ENCODE peak calls at places on chromosomes 5 and 9, in ten cellular contexts. A, G, V, X, P, B, D, T, J and U are unnamed samples.

GRCh38 chr5:91787718-91788117 is 404.6 kb upstream of the ARRDC3 start:
- DNase-seq in G (no peak), D (no peak), A (no peak), P (no peak), B (no peak), J (no peak), X (peak), T (peak), V (no peak), U (no peak)

GRCh38 chr5:158898185-158899177 is 201.2 kb downstream of the EBF1 start:
- DNase-seq in V (no peak), J (no peak), P (no peak), G (no peak), B (no peak), T (no peak), D (no peak), A (peak), X (peak), U (no peak)

GRCh38 chr5:131622633-131623032 is 12.4 kb downstream of the RAPGEF6 start:
- DNase-seq in G (no peak), P (no peak), A (no peak), V (no peak), B (peak), D (no peak), T (no peak), J (no peak), X (peak), U (no peak)

GRCh38 chr9:93576296-93577044 is at the start of gene PHF2:
- DNase-seq in J (peak), V (no peak), X (no peak), A (peak), B (peak), T (peak), G (peak), P (peak), D (peak), U (no peak)

GRCh38 chr9:98229090-98229395 is 26.4 kb downstream of the TBC1D2 start:
- DNase-seq in A (no peak), B (no peak), J (no peak), G (no peak), X (no peak), P (no peak), T (no peak), D (no peak), V (no peak), U (no peak)

GRCh38 chr9:98091735-98092632 is 27.0 kb downstream of the TRIM14 start:
- DNase-seq in V (peak), J (no peak), X (peak), B (peak), A (no peak), T (no peak), G (peak), P (no peak), D (peak), U (no peak)

GRCh38 chr9:125125523-125125922 is 17.8 kb downstream of the SCAI start:
- DNase-seq in V (no peak), J (no peak), D (no peak), G (no peak), B (no peak), X (peak), P (no peak), A (no peak), T (no peak), U (no peak)

GRCh38 chr9:124202447-124202971 is 55.2 kb upstream of the NEK6 start:
- DNase-seq in V (no peak), A (no peak), X (no peak), B (peak), J (no peak), P (peak), T (no peak), G (no peak), D (no peak), U (peak)

GRCh38 chr5:6724321-6724929 is 11.2 kb downstream of the TENT4A start:
- DNase-seq in X (no peak), V (no peak), P (no peak), G (no peak), D (no peak), B (no peak), A (no peak), T (no peak), J (no peak), U (no peak)

GRCh38 chr9:126614455-126615248 is 924 bp downstream of the LMX1B start:
- DNase-seq in G (peak), X (no peak), A (no peak), T (no peak), B (no peak), V (peak), J (peak), D (no peak), P (peak), U (no peak)

GRCh38 chr5:68271124-68271523 is 55.6 kb downstream of the PIK3R1 start:
- DNase-seq in D (no peak), P (no peak), B (no peak), G (no peak), J (no peak), T (no peak), A (no peak), X (no peak), V (no peak), U (no peak)

GRCh38 chr5:68273717-68274409 is 58.3 kb downstream of the PIK3R1 start:
- DNase-seq in T (no peak), G (no peak), V (no peak), P (no peak), A (no peak), X (no peak), B (no peak), D (no peak), J (no peak), U (no peak)

GRCh38 chr5:68270576-68270975 is 55.0 kb downstream of the PIK3R1 start:
- DNase-seq in B (no peak), A (no peak), X (no peak), G (no peak), V (no peak), J (no peak), D (no peak), P (no peak), T (no peak), U (no peak)

GRCh38 chr5:68269820-68270219 is 54.3 kb downstream of the PIK3R1 start:
- DNase-seq in J (no peak), P (no peak), G (no peak), A (no peak), T (no peak), B (no peak), X (no peak), D (no peak), V (no peak), U (no peak)

DNA sequence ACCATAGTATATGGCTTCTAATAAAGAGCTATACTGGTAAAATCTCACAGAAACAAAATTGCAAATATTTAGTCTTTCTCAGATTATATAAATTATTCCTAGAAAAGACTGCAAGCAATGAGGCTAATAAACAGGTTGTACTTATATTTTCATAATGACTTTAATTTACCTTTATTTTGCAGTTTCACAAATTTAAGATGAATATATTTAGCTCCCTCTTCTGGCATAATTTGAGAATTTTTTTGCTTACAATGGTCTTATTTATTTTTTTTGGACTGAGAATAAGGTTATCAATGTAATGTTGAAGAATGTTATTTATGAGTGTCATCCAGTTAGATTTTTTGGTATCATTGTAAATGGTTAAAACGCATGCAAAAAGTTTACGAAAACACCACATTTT is 56.7 kb downstream of the PIK3R1 start:
- DNase-seq in V (no peak), X (no peak), G (no peak), J (no peak), A (no peak), B (peak), P (no peak), T (no peak), D (no peak), U (no peak)
- TF ChIP-seq CTCF in V (no peak), X (peak), G (peak), J (no peak), A (peak), B (peak), P (peak), T (no peak), D (peak), U (no peak)

GRCh38 chr5:173303878-173304590 is 24.2 kb downstream of the STC2 start:
- DNase-seq in X (no peak), T (no peak), V (peak), J (peak), P (no peak), G (peak), B (no peak), D (peak), A (no peak), U (peak)

GRCh38 chr5:173304591-173304988 is 23.6 kb downstream of the STC2 start:
- DNase-seq in V (no peak), B (no peak), D (peak), P (no peak), G (no peak), A (no peak), J (no peak), T (no peak), X (no peak), U (no peak)

GRCh38 chr5:173301695-173302545 is 26.3 kb downstream of the STC2 start:
- DNase-seq in V (no peak), P (no peak), X (no peak), J (peak), A (no peak), B (no peak), G (no peak), T (no peak), D (no peak), U (no peak)

GRCh38 chr5:173300389-173301047 is 27.7 kb downstream of the STC2 start:
- DNase-seq in T (no peak), A (no peak), B (no peak), X (no peak), P (no peak), V (no peak), J (no peak), G (no peak), D (no peak), U (no peak)

DNA sequence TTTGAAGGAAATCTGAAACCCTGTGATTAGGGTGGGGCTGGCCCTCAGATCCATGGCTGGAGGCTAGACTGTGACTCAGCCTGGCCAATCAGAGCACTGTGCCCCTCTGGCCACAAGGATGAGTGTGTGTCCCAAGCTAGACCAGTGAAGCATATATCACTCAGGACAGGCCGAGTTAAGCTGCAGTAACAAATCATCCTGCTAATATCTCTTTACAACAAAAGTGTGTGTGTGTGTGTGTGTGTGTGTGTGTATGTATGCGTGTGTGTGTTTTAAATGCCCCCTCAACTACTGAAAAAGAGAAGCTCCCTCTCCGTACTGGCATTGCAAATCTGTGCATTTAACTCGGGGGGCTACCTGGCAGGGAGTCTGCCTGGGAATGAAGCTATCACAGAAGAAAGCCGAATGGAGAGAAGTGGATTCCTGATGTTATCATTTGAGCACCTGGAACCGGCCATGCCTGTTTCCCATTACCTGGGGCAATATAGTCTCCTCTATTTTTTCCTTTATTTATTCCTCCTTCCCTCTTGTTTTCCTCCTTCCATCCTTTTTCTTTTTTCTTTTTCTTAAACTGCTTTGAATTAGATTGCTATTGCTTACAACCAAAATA is 25.6 kb downstream of the STC2 start:
- DNase-seq in D (no peak), B (peak), V (no peak), J (peak), P (no peak), G (peak), X (peak), A (peak), T (peak), U (peak)
- TF ChIP-seq CTCF in D (no peak), B (no peak), V (no peak), J (no peak), P (no peak), G (no peak), X (peak), A (no peak), T (no peak), U (no peak)

GRCh38 chr5:71456362-71456743 is 902 bp downstream of the BDP1 start:
- DNase-seq in G (no peak), P (no peak), V (no peak), D (no peak), B (no peak), X (peak), J (no peak), T (no peak), A (no peak), U (no peak)
- TF ChIP-seq CTCF in G (no peak), P (no peak), V (no peak), D (no peak), B (no peak), X (no peak), J (no peak), T (no peak), A (no peak), U (no peak)

DNA sequence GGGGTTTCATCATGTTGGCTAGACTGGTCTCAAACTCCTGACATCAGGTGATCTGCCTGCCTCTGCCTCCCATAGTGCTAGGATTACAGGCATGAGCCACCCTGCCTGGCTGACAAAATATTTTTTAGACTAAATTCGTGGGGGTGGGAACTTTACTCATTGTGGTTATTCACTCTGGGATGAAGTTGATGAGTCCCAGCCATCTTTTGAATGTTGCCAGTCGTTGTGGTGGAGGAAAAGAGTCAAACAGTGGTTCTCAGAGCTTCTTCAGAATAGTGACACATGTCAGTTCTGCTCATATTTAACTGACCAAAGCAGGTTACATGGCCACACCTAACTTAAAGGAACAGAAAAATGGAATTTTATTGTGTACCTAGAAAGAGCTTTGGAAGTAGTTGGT is 6.9 kb downstream of the SREK1 start:
- DNase-seq in J (no peak), T (no peak), B (no peak), G (no peak), X (peak), P (no peak), D (no peak), V (no peak), A (no peak), U (no peak)
- TF ChIP-seq CTCF in J (no peak), T (no peak), B (no peak), G (no peak), X (no peak), P (no peak), D (no peak), V (no peak), A (no peak), U (no peak)

DNA sequence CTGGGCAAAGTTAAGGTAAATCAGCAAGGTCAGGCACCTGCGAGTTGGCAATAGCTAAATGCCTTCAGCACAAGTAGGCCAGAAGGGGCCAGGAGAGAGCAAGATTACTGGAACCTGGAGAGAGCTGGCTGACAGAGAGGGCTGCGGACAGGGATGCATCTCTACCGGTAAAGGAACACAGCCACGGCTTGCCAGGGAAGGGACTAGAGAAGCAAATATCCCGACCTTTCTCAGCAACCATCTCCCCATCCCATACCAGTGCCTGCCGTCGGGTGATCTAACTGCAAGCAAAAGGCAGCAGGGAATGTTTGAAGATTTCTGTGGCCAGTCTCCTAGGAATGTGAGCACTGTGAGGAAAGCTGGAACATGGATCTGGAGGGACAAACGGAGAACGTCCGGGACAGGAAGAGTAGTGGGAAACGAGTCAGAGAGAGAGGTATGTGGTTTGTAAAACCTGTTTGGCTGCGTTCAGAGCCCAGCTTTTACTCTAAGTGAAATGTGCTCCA is 15.9 kb upstream of the ABLIM3 start:
- DNase-seq in D (peak), B (no peak), A (no peak), X (no peak), V (peak), T (peak), G (peak), J (peak), P (no peak), U (peak)
- TF ChIP-seq CTCF in D (peak), B (peak), A (no peak), X (peak), V (no peak), T (no peak), G (peak), J (no peak), P (no peak), U (peak)

GRCh38 chr5:53327811-53328331 is 152.6 kb upstream of the FST start:
- DNase-seq in T (no peak), D (no peak), P (no peak), A (no peak), V (no peak), G (no peak), B (peak), J (no peak), X (no peak), U (no peak)

GRCh38 chr5:53330491-53330890 is 149.9 kb upstream of the FST start:
- DNase-seq in D (no peak), J (no peak), P (no peak), G (no peak), B (no peak), X (no peak), V (no peak), A (no peak), T (no peak), U (no peak)

GRCh38 chr5:53333160-53333559 is 147.3 kb upstream of the FST start:
- DNase-seq in B (peak), X (peak), G (no peak), P (no peak), V (no peak), J (no peak), A (no peak), T (peak), D (no peak), U (no peak)

GRCh38 chr5:53334431-53334941 is 145.9 kb upstream of the FST start:
- DNase-seq in B (peak), G (no peak), A (no peak), P (no peak), J (no peak), D (no peak), T (peak), V (no peak), X (peak), U (no peak)

GRCh38 chr5:53331463-53331862 is 149.0 kb upstream of the FST start:
- DNase-seq in V (no peak), X (peak), J (no peak), P (no peak), B (peak), A (no peak), T (peak), D (no peak), G (no peak), U (no peak)
- TF ChIP-seq CTCF in V (no peak), X (no peak), J (no peak), P (no peak), B (no peak), A (no peak), T (no peak), D (no peak), G (no peak), U (no peak)